ENCODE peak calls at places on chromosomes 7 and 10, in ten cellular contexts. One of them, this sample, is unnamed.

GRCh38 chr10:106917452-106918055 is 247.0 kb downstream of the SORCS1 start:
- DNase-seq in K562: no peak
- DNase-seq in sigmoid colon: peak
- DNase-seq in esophagus muscularis mucosa: peak
- DNase-seq in HCT116: no peak
- DNase-seq in breast epithelium: no peak
- DNase-seq in prostate gland: no peak
- DNase-seq in endothelial cell of umbilical vein: no peak
- DNase-seq in GM12878: no peak
- DNase-seq in HepG2: no peak
- DNase-seq in this sample: no peak

GRCh38 chr10:11832042-11832441 is 8.9 kb downstream of the PROSER2 start:
- DNase-seq in K562: no peak
- DNase-seq in sigmoid colon: peak
- DNase-seq in esophagus muscularis mucosa: no peak
- DNase-seq in HCT116: no peak
- DNase-seq in breast epithelium: no peak
- DNase-seq in prostate gland: no peak
- DNase-seq in endothelial cell of umbilical vein: no peak
- DNase-seq in GM12878: no peak
- DNase-seq in HepG2: peak
- DNase-seq in this sample: no peak

GRCh38 chr7:84985073-84985784 is 201.6 kb downstream of the SEMA3D start:
- DNase-seq in K562: no peak
- DNase-seq in sigmoid colon: no peak
- DNase-seq in esophagus muscularis mucosa: no peak
- DNase-seq in HCT116: no peak
- DNase-seq in breast epithelium: no peak
- DNase-seq in prostate gland: no peak
- DNase-seq in endothelial cell of umbilical vein: peak
- DNase-seq in GM12878: no peak
- DNase-seq in HepG2: no peak
- DNase-seq in this sample: no peak

GRCh38 chr7:7048213-7048612 is 134.1 kb upstream of the C1GALT1 start:
- DNase-seq in K562: no peak
- DNase-seq in sigmoid colon: no peak
- DNase-seq in esophagus muscularis mucosa: peak
- DNase-seq in HCT116: no peak
- DNase-seq in breast epithelium: no peak
- DNase-seq in prostate gland: no peak
- DNase-seq in endothelial cell of umbilical vein: no peak
- DNase-seq in GM12878: no peak
- DNase-seq in HepG2: no peak
- DNase-seq in this sample: no peak

GRCh38 chr7:26588511-26588910 is 275.9 kb downstream of the SKAP2 start:
- DNase-seq in K562: no peak
- DNase-seq in sigmoid colon: no peak
- DNase-seq in esophagus muscularis mucosa: peak
- DNase-seq in HCT116: no peak
- DNase-seq in breast epithelium: no peak
- DNase-seq in prostate gland: no peak
- DNase-seq in endothelial cell of umbilical vein: no peak
- DNase-seq in GM12878: no peak
- DNase-seq in HepG2: no peak
- DNase-seq in this sample: no peak

GRCh38 chr10:74244097-74244685 is 93.2 kb downstream of the ADK start:
- DNase-seq in K562: no peak
- DNase-seq in sigmoid colon: no peak
- DNase-seq in esophagus muscularis mucosa: no peak
- DNase-seq in HCT116: peak
- DNase-seq in breast epithelium: no peak
- DNase-seq in prostate gland: no peak
- DNase-seq in endothelial cell of umbilical vein: peak
- DNase-seq in GM12878: no peak
- DNase-seq in HepG2: peak
- DNase-seq in this sample: no peak

GRCh38 chr7:26369519-26370385 is 78.1 kb downstream of the SNX10 start:
- DNase-seq in K562: peak
- DNase-seq in sigmoid colon: no peak
- DNase-seq in esophagus muscularis mucosa: no peak
- DNase-seq in HCT116: peak
- DNase-seq in breast epithelium: no peak
- DNase-seq in prostate gland: peak
- DNase-seq in endothelial cell of umbilical vein: peak
- DNase-seq in GM12878: no peak
- DNase-seq in HepG2: peak
- DNase-seq in this sample: no peak

GRCh38 chr7:91866599-91867148 is 13.8 kb downstream of the MTERF1 start:
- DNase-seq in K562: no peak
- DNase-seq in sigmoid colon: no peak
- DNase-seq in esophagus muscularis mucosa: no peak
- DNase-seq in HCT116: no peak
- DNase-seq in breast epithelium: no peak
- DNase-seq in prostate gland: no peak
- DNase-seq in endothelial cell of umbilical vein: no peak
- DNase-seq in GM12878: no peak
- DNase-seq in HepG2: no peak
- DNase-seq in this sample: no peak

GRCh38 chr7:139231513-139232376 is 708 bp downstream of the UBN2 start:
- DNase-seq in K562: peak
- DNase-seq in sigmoid colon: peak
- DNase-seq in esophagus muscularis mucosa: no peak
- DNase-seq in HCT116: no peak
- DNase-seq in breast epithelium: no peak
- DNase-seq in prostate gland: peak
- DNase-seq in endothelial cell of umbilical vein: peak
- DNase-seq in GM12878: no peak
- DNase-seq in HepG2: peak
- DNase-seq in this sample: no peak

GRCh38 chr7:117997862-117998825 is 124.9 kb upstream of the CTTNBP2 start:
- DNase-seq in K562: no peak
- DNase-seq in sigmoid colon: no peak
- DNase-seq in esophagus muscularis mucosa: no peak
- DNase-seq in HCT116: no peak
- DNase-seq in breast epithelium: no peak
- DNase-seq in prostate gland: no peak
- DNase-seq in endothelial cell of umbilical vein: no peak
- DNase-seq in GM12878: no peak
- DNase-seq in HepG2: no peak
- DNase-seq in this sample: no peak

GRCh38 chr10:16348891-16349290 is 87.9 kb upstream of the PTER start:
- DNase-seq in K562: no peak
- DNase-seq in sigmoid colon: no peak
- DNase-seq in esophagus muscularis mucosa: no peak
- DNase-seq in HCT116: no peak
- DNase-seq in breast epithelium: no peak
- DNase-seq in prostate gland: no peak
- DNase-seq in endothelial cell of umbilical vein: no peak
- DNase-seq in GM12878: no peak
- DNase-seq in HepG2: no peak
- DNase-seq in this sample: no peak

DNA sequence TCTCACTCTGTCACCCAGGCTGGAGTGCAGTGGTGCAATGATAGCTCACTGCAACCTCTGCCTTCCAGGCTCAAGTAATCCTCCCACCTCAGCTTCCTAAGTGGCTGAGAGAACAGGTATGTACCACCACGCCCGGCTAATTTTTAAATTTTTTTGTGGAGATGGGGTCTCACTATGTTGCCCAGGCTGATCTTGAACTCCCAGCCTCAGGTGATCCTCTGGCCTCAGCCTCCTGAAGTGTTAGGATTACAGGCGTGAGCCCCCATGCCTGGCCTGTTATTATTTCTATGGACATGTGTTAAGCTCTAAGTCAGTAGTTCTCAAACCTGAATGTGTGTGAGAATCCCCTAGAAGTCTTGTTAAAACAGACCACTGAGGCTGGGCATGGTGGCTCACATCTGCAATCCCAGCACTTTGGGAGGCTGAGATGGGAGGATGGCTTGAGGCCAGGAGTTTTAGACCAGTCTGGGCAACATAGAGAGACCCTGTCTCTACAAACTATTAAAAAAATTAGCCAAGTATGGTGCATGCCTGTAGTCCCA is 24.5 kb downstream of the TMEM270 start:
- DNase-seq in K562: no peak
- DNase-seq in sigmoid colon: no peak
- DNase-seq in esophagus muscularis mucosa: no peak
- DNase-seq in HCT116: no peak
- DNase-seq in breast epithelium: no peak
- DNase-seq in prostate gland: no peak
- DNase-seq in endothelial cell of umbilical vein: peak
- DNase-seq in GM12878: no peak
- DNase-seq in HepG2: no peak
- DNase-seq in this sample: no peak
- H3K27ac ChIP-seq in K562: peak
- H3K27ac ChIP-seq in sigmoid colon: peak
- H3K27ac ChIP-seq in esophagus muscularis mucosa: peak
- H3K27ac ChIP-seq in HCT116: no peak
- H3K27ac ChIP-seq in breast epithelium: peak
- H3K27ac ChIP-seq in prostate gland: no peak
- H3K27ac ChIP-seq in endothelial cell of umbilical vein: no peak
- H3K27ac ChIP-seq in GM12878: no peak
- H3K27ac ChIP-seq in HepG2: no peak
- H3K27ac ChIP-seq in this sample: peak

GRCh38 chr10:110005716-110006115 is 2.1 kb upstream of the ADD3 start:
- DNase-seq in K562: no peak
- DNase-seq in sigmoid colon: peak
- DNase-seq in esophagus muscularis mucosa: no peak
- DNase-seq in HCT116: no peak
- DNase-seq in breast epithelium: no peak
- DNase-seq in prostate gland: no peak
- DNase-seq in endothelial cell of umbilical vein: no peak
- DNase-seq in GM12878: no peak
- DNase-seq in HepG2: peak
- DNase-seq in this sample: no peak

GRCh38 chr10:110006358-110007170 is 1.2 kb upstream of the ADD3 start:
- DNase-seq in K562: peak
- DNase-seq in sigmoid colon: peak
- DNase-seq in esophagus muscularis mucosa: peak
- DNase-seq in HCT116: no peak
- DNase-seq in breast epithelium: peak
- DNase-seq in prostate gland: no peak
- DNase-seq in endothelial cell of umbilical vein: no peak
- DNase-seq in GM12878: no peak
- DNase-seq in HepG2: peak
- DNase-seq in this sample: no peak

GRCh38 chr10:110008518-110009339 is 945 bp downstream of the ADD3 start:
- DNase-seq in K562: peak
- DNase-seq in sigmoid colon: no peak
- DNase-seq in esophagus muscularis mucosa: no peak
- DNase-seq in HCT116: no peak
- DNase-seq in breast epithelium: peak
- DNase-seq in prostate gland: peak
- DNase-seq in endothelial cell of umbilical vein: peak
- DNase-seq in GM12878: no peak
- DNase-seq in HepG2: peak
- DNase-seq in this sample: peak

GRCh38 chr10:110007701-110008517 is at the start of gene ADD3:
- DNase-seq in K562: peak
- DNase-seq in sigmoid colon: peak
- DNase-seq in esophagus muscularis mucosa: peak
- DNase-seq in HCT116: peak
- DNase-seq in breast epithelium: peak
- DNase-seq in prostate gland: peak
- DNase-seq in endothelial cell of umbilical vein: peak
- DNase-seq in GM12878: peak
- DNase-seq in HepG2: peak
- DNase-seq in this sample: no peak

DNA sequence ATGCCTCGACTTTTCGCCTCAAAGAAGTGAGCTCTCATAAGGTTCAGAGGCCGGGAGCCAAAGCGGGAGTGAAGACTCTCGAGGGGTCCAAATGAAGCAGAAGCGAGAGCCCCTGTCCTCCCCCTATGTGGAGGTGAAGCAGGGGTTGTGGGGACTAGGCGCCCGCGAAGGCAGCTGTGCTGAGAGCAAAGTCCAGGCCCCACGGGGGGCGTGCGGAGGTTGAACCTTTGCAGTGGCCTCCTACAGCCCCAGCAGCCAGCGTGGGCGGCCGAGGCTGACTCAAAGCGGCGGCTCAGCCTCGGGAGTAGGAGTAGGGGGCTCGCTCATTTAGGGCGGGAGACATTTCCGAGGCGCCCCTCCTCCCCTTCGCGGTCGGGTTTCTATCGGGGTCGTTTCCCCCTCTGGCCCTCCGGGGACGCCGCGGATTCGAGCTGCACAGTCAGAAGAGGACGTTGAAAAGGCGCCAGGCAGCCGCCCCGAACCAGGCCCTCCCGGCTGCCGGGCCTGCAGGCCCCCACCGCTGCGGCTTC is 548 bp upstream of the ADD3 start:
- DNase-seq in K562: peak
- DNase-seq in sigmoid colon: no peak
- DNase-seq in esophagus muscularis mucosa: no peak
- DNase-seq in HCT116: no peak
- DNase-seq in breast epithelium: no peak
- DNase-seq in prostate gland: no peak
- DNase-seq in endothelial cell of umbilical vein: no peak
- DNase-seq in GM12878: no peak
- DNase-seq in HepG2: no peak
- DNase-seq in this sample: peak
- TF ChIP-seq POLR2A in K562: peak
- TF ChIP-seq POLR2A in sigmoid colon: peak
- TF ChIP-seq POLR2A in esophagus muscularis mucosa: no peak
- TF ChIP-seq POLR2A in HCT116: no peak
- TF ChIP-seq POLR2A in breast epithelium: peak
- TF ChIP-seq POLR2A in prostate gland: no peak
- TF ChIP-seq POLR2A in endothelial cell of umbilical vein: no peak
- TF ChIP-seq POLR2A in GM12878: no peak
- TF ChIP-seq POLR2A in HepG2: peak
- TF ChIP-seq POLR2A in this sample: no peak

DNA sequence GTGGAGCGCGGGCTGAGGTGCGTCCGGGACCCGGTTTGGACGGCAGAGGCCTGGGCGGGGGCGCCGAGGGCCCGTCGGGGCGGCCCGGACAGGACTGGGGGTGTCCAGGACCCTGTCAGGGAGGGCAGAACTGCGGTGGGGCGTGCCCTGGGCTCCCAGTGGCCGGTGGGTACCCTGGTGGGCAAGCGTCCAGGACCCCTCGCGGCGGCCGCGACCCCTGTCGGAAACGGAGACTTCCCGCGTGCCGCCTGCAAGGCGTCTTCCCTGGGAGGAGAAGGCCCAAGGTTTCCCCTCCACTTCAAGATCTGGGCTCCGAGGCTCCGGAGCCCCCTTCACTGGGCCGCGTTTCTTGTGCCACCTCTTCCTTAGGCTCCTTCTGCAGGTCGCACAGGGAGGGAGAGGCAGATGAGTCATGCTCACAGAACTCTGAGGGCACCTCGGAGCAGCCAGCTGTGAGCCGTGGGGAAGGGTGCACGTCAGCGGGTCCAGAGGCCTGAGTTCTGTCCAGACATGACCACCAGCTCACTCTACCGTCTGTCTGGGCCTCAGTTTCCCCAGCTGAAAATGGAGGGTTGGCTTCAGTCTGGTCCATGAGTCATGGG is 536 bp downstream of the ALOX5 start:
- DNase-seq in K562: no peak
- DNase-seq in sigmoid colon: no peak
- DNase-seq in esophagus muscularis mucosa: no peak
- DNase-seq in HCT116: no peak
- DNase-seq in breast epithelium: no peak
- DNase-seq in prostate gland: no peak
- DNase-seq in endothelial cell of umbilical vein: no peak
- DNase-seq in GM12878: no peak
- DNase-seq in HepG2: no peak
- DNase-seq in this sample: no peak
- TF ChIP-seq POLR2AphosphoS5 in K562: no peak
- TF ChIP-seq POLR2AphosphoS5 in sigmoid colon: no peak
- TF ChIP-seq POLR2AphosphoS5 in esophagus muscularis mucosa: no peak
- TF ChIP-seq POLR2AphosphoS5 in HCT116: no peak
- TF ChIP-seq POLR2AphosphoS5 in breast epithelium: no peak
- TF ChIP-seq POLR2AphosphoS5 in prostate gland: no peak
- TF ChIP-seq POLR2AphosphoS5 in endothelial cell of umbilical vein: no peak
- TF ChIP-seq POLR2AphosphoS5 in GM12878: no peak
- TF ChIP-seq POLR2AphosphoS5 in HepG2: no peak
- TF ChIP-seq POLR2AphosphoS5 in this sample: no peak

GRCh38 chr10:113129117-113129516 is 179.1 kb downstream of the TCF7L2 start:
- DNase-seq in K562: no peak
- DNase-seq in sigmoid colon: no peak
- DNase-seq in esophagus muscularis mucosa: no peak
- DNase-seq in HCT116: no peak
- DNase-seq in breast epithelium: no peak
- DNase-seq in prostate gland: no peak
- DNase-seq in endothelial cell of umbilical vein: no peak
- DNase-seq in GM12878: no peak
- DNase-seq in HepG2: no peak
- DNase-seq in this sample: no peak
- H3K27ac ChIP-seq in K562: no peak
- H3K27ac ChIP-seq in sigmoid colon: no peak
- H3K27ac ChIP-seq in esophagus muscularis mucosa: peak
- H3K27ac ChIP-seq in HCT116: no peak
- H3K27ac ChIP-seq in breast epithelium: peak
- H3K27ac ChIP-seq in prostate gland: peak
- H3K27ac ChIP-seq in endothelial cell of umbilical vein: no peak
- H3K27ac ChIP-seq in GM12878: no peak
- H3K27ac ChIP-seq in HepG2: no peak
- H3K27ac ChIP-seq in this sample: no peak

This sample was measured in vagina.